ENCODE peak calls at places on chromosomes 4 and X, in five cellular contexts. One of them, this sample, is unnamed.

GRCh38 chr4:173522874-173523395 is 7.1 kb downstream of the HAND2 start:
- DNase-seq in AG09319: no peak
- DNase-seq in esophagus squamous epithelium: no peak
- DNase-seq in fibroblast of lung: no peak
- DNase-seq in uterus: no peak
- DNase-seq in this sample: no peak

GRCh38 chrX:135170877-135171519 is at the start of gene CT55:
- DNase-seq in AG09319: no peak
- DNase-seq in fibroblast of lung: no peak
- DNase-seq in uterus: no peak
- DNase-seq in esophagus squamous epithelium: no peak
- DNase-seq in this sample: no peak

GRCh38 chr4:100422911-100423310 is 94.9 kb downstream of the EMCN start:
- DNase-seq in fibroblast of lung: peak
- DNase-seq in uterus: no peak
- DNase-seq in AG09319: no peak
- DNase-seq in esophagus squamous epithelium: no peak
- DNase-seq in this sample: no peak

GRCh38 chr4:154609532-154609931 is 2.9 kb downstream of the FGG start:
- DNase-seq in esophagus squamous epithelium: no peak
- DNase-seq in fibroblast of lung: no peak
- DNase-seq in AG09319: no peak
- DNase-seq in uterus: no peak
- DNase-seq in this sample: no peak

GRCh38 chr4:83782591-83782990 is 246.7 kb downstream of the GPAT3 start:
- DNase-seq in fibroblast of lung: peak
- DNase-seq in esophagus squamous epithelium: no peak
- DNase-seq in uterus: no peak
- DNase-seq in AG09319: no peak
- DNase-seq in this sample: no peak

GRCh38 chr4:118712872-118713271 is 27.7 kb downstream of the METTL14 start:
- DNase-seq in AG09319: no peak
- DNase-seq in esophagus squamous epithelium: no peak
- DNase-seq in fibroblast of lung: peak
- DNase-seq in uterus: no peak
- DNase-seq in this sample: no peak

GRCh38 chrX:41245641-41246040 is 88.3 kb upstream of the DDX3X start:
- DNase-seq in esophagus squamous epithelium: no peak
- DNase-seq in fibroblast of lung: no peak
- DNase-seq in AG09319: peak
- DNase-seq in uterus: no peak
- DNase-seq in this sample: no peak

GRCh38 chr4:22688236-22688635 is 4.5 kb upstream of the GBA3 start:
- DNase-seq in AG09319: no peak
- DNase-seq in esophagus squamous epithelium: no peak
- DNase-seq in fibroblast of lung: peak
- DNase-seq in uterus: no peak
- DNase-seq in this sample: no peak

GRCh38 chr4:146943691-146944375 is 1.8 kb downstream of the TTC29 start:
- DNase-seq in AG09319: no peak
- DNase-seq in esophagus squamous epithelium: no peak
- DNase-seq in uterus: no peak
- DNase-seq in fibroblast of lung: no peak
- DNase-seq in this sample: no peak

GRCh38 chr4:102505708-102506107 is 4.5 kb downstream of the NFKB1 start:
- DNase-seq in fibroblast of lung: no peak
- DNase-seq in AG09319: no peak
- DNase-seq in esophagus squamous epithelium: no peak
- DNase-seq in uterus: no peak
- DNase-seq in this sample: no peak

GRCh38 chrX:12922600-12922919 is 16.1 kb downstream of the TLR8 start:
- DNase-seq in esophagus squamous epithelium: no peak
- DNase-seq in uterus: no peak
- DNase-seq in AG09319: no peak
- DNase-seq in fibroblast of lung: no peak
- DNase-seq in this sample: no peak

GRCh38 chrX:78168065-78168464 is 28.6 kb upstream of the TAF9B start:
- DNase-seq in esophagus squamous epithelium: no peak
- DNase-seq in fibroblast of lung: no peak
- DNase-seq in uterus: no peak
- DNase-seq in AG09319: no peak
- DNase-seq in this sample: no peak

GRCh38 chrX:140157611-140158010 is 192.3 kb upstream of the CXorf66 start:
- DNase-seq in uterus: no peak
- DNase-seq in AG09319: no peak
- DNase-seq in esophagus squamous epithelium: no peak
- DNase-seq in fibroblast of lung: peak
- DNase-seq in this sample: no peak

GRCh38 chrX:19291086-19291485 is 52.6 kb upstream of the PDHA1 start:
- DNase-seq in fibroblast of lung: no peak
- DNase-seq in uterus: no peak
- DNase-seq in AG09319: no peak
- DNase-seq in esophagus squamous epithelium: no peak
- DNase-seq in this sample: no peak

GRCh38 chr4:40190880-40191815 is 5.7 kb upstream of the RHOH start:
- DNase-seq in fibroblast of lung: no peak
- DNase-seq in AG09319: no peak
- DNase-seq in uterus: no peak
- DNase-seq in esophagus squamous epithelium: no peak
- DNase-seq in this sample: no peak

GRCh38 chr4:152408514-152409327 is 127.2 kb downstream of the FBXW7 start:
- DNase-seq in fibroblast of lung: peak
- DNase-seq in uterus: no peak
- DNase-seq in AG09319: no peak
- DNase-seq in esophagus squamous epithelium: no peak
- DNase-seq in this sample: peak

GRCh38 chr4:184896868-184897715 is 71.3 kb upstream of the ACSL1 start:
- DNase-seq in esophagus squamous epithelium: no peak
- DNase-seq in uterus: no peak
- DNase-seq in fibroblast of lung: no peak
- DNase-seq in AG09319: no peak
- DNase-seq in this sample: no peak

GRCh38 chr4:6509587-6509986 is 37.2 kb upstream of the PPP2R2C start:
- DNase-seq in AG09319: no peak
- DNase-seq in esophagus squamous epithelium: no peak
- DNase-seq in fibroblast of lung: peak
- DNase-seq in uterus: no peak
- DNase-seq in this sample: no peak

GRCh38 chr4:94350095-94350494 is 7.5 kb upstream of the HPGDS start:
- DNase-seq in uterus: no peak
- DNase-seq in fibroblast of lung: no peak
- DNase-seq in esophagus squamous epithelium: no peak
- DNase-seq in AG09319: no peak
- DNase-seq in this sample: no peak

GRCh38 chrX:149950681-149951080 is 12.4 kb upstream of the EOLA2 start:
- DNase-seq in uterus: no peak
- DNase-seq in AG09319: peak
- DNase-seq in esophagus squamous epithelium: no peak
- DNase-seq in fibroblast of lung: peak
- DNase-seq in this sample: no peak

DNA sequence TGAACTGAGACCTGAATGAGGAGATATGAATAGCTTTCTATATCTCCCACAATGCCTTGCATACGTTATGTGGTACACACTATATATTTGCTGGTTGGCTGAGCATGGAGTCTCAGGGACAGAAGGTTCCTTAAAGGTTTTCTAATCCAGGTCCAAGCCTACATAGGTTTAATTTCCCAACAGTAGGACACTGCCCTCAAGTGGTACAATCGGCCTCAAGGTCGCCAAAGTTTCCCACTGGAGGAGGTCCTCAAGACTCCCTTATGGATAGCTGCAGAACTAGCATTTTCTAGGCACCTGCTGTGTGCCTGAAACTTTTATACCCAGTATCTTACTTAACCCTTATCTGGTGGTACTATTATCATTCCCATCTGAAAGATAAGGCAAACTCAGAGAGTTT is 21.0 kb upstream of the EFNB1 start:
- DNase-seq in fibroblast of lung: no peak
- DNase-seq in esophagus squamous epithelium: no peak
- DNase-seq in uterus: no peak
- DNase-seq in AG09319: no peak
- DNase-seq in this sample: peak
- TF ChIP-seq CTCF in fibroblast of lung: peak
- TF ChIP-seq CTCF in esophagus squamous epithelium: no peak
- TF ChIP-seq CTCF in uterus: peak
- TF ChIP-seq CTCF in AG09319: peak
- TF ChIP-seq CTCF in this sample: peak

DNA sequence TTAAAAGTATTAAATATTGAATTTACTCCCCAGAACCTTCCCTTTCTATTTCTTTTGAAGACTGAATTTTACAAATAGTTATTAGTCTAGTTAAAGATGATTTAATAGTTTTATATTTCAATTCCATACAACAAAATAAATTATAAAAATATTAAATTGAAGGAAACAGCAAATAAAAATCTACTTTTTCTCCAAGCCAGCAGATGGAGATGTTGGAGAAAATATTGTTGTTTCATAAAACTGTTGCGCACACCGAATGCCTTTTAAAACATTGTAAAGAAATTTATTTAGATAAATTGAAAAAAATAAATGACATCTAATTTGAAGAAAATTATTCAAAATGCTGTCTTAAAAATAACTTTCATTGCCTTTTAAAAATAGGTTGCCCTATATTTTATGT is 5.5 kb downstream of the GRIA2 start:
- DNase-seq in uterus: no peak
- DNase-seq in esophagus squamous epithelium: no peak
- DNase-seq in AG09319: no peak
- DNase-seq in fibroblast of lung: no peak
- DNase-seq in this sample: no peak
- TF ChIP-seq CTCF in uterus: no peak
- TF ChIP-seq CTCF in esophagus squamous epithelium: no peak
- TF ChIP-seq CTCF in AG09319: no peak
- TF ChIP-seq CTCF in fibroblast of lung: no peak
- TF ChIP-seq CTCF in this sample: no peak

DNA sequence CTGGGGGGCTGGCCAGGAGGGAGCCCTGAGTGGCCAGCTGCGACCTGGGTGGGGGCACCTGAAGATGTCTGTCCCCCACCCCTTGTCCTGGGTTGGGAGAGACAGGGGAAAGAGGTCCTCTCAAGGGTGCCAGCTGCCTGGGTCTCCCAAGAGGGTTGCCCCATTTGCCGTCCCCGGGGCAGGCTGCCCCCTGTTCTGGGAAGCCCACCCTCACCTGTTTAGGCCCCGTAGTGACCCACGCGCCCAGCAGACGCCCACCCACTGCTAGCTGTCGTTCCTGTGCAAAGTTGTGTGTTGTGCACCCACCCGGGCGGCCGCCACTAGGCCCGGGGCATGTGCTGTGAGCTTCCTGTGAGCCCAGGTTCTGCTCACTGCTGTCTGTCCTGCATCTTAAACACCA is 25.5 kb upstream of the PNMA3 start:
- DNase-seq in AG09319: no peak
- DNase-seq in esophagus squamous epithelium: no peak
- DNase-seq in fibroblast of lung: no peak
- DNase-seq in uterus: no peak
- DNase-seq in this sample: no peak
- TF ChIP-seq CTCF in AG09319: no peak
- TF ChIP-seq CTCF in esophagus squamous epithelium: no peak
- TF ChIP-seq CTCF in fibroblast of lung: no peak
- TF ChIP-seq CTCF in uterus: no peak
- TF ChIP-seq CTCF in this sample: no peak

GRCh38 chrX:54439967-54440871 is at the start of gene TSR2:
- DNase-seq in uterus: peak
- DNase-seq in fibroblast of lung: peak
- DNase-seq in AG09319: peak
- DNase-seq in esophagus squamous epithelium: peak
- DNase-seq in this sample: peak
- TF ChIP-seq CTCF in uterus: no peak
- TF ChIP-seq CTCF in fibroblast of lung: peak
- TF ChIP-seq CTCF in AG09319: no peak
- TF ChIP-seq CTCF in esophagus squamous epithelium: no peak
- TF ChIP-seq CTCF in this sample: no peak

DNA sequence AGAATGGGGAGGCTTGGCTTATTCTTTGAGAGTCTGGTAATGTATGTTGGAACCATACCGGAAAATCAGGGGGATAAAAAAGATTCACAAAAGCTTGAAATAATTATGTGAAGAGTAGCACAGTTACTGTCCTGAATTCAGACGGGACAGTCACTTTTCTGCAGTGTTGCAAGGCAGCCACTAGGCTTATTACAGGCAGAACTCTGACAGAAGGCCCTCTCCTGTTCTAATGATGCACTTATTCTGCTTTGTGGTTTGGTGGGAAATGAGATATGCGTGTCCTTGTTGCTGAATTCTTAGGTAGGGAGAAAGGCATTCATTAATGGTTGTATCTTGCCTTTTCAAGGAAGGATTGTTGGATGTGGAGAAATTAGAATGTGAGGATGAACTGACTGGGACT is 37.2 kb downstream of the GUCY1B1 start:
- DNase-seq in esophagus squamous epithelium: no peak
- DNase-seq in fibroblast of lung: peak
- DNase-seq in uterus: no peak
- DNase-seq in AG09319: no peak
- DNase-seq in this sample: no peak
- TF ChIP-seq CTCF in esophagus squamous epithelium: no peak
- TF ChIP-seq CTCF in fibroblast of lung: peak
- TF ChIP-seq CTCF in uterus: no peak
- TF ChIP-seq CTCF in AG09319: peak
- TF ChIP-seq CTCF in this sample: peak

DNA sequence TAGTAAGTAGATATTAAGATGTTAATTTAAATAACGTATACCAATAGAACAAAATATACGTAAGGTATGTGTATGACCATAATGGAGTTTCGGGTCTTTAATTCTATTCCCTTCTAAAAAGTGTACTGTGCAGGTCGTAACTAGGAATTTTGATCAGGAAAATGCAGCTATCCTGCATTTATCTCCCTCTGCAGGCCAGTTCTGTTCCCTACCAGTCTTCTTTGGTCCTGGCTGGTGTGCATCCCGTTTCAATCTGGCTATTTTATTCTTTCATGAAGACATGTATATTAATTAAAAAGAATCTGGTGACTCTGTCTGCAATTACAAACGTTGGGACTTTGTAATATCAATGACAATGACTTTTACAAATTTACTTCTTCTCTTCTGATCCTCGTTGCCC is 534.1 kb upstream of the AADAT start:
- DNase-seq in fibroblast of lung: no peak
- DNase-seq in AG09319: no peak
- DNase-seq in uterus: no peak
- DNase-seq in esophagus squamous epithelium: no peak
- DNase-seq in this sample: no peak
- TF ChIP-seq CTCF in fibroblast of lung: no peak
- TF ChIP-seq CTCF in AG09319: no peak
- TF ChIP-seq CTCF in uterus: no peak
- TF ChIP-seq CTCF in esophagus squamous epithelium: no peak
- TF ChIP-seq CTCF in this sample: no peak

DNA sequence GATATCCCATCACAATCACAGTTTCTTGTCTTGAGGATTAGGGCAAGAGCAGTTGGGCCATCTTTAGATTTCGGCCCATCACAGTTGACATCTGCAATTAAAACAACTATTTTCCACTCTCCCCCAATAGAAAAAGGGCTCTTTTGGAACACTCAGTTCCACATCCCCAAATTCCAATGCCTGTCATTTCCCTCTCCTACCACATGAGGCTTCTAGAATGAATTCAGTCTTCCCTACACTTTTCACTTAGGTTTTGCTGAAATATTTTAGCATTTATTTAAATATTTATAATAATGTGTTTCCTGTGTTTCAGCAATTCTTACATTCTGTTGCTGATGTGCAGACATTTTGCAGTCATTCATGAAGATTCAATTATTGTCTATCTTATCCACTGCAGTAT is 118.4 kb downstream of the COX18 start:
- DNase-seq in esophagus squamous epithelium: no peak
- DNase-seq in fibroblast of lung: peak
- DNase-seq in uterus: no peak
- DNase-seq in AG09319: no peak
- DNase-seq in this sample: no peak
- TF ChIP-seq CTCF in esophagus squamous epithelium: no peak
- TF ChIP-seq CTCF in fibroblast of lung: peak
- TF ChIP-seq CTCF in uterus: no peak
- TF ChIP-seq CTCF in AG09319: peak
- TF ChIP-seq CTCF in this sample: peak

GRCh38 chr4:4694296-4694772 is 152.5 kb upstream of the STX18 start:
- DNase-seq in esophagus squamous epithelium: no peak
- DNase-seq in fibroblast of lung: peak
- DNase-seq in uterus: no peak
- DNase-seq in AG09319: no peak
- DNase-seq in this sample: no peak
- TF ChIP-seq CTCF in esophagus squamous epithelium: no peak
- TF ChIP-seq CTCF in fibroblast of lung: peak
- TF ChIP-seq CTCF in uterus: no peak
- TF ChIP-seq CTCF in AG09319: peak
- TF ChIP-seq CTCF in this sample: peak